ENCODE peak calls at places on chromosomes 1 and 21, in eight cellular contexts. H is OCI-LY7; E is effector memory CD4-positive, alpha-beta T cell; R is A549; V is CD8-positive, alpha-beta T cell; J is right cardiac atrium; Q is CD4-positive, alpha-beta T cell; K is tibial artery. W is an unnamed sample. For H3K9me3, the result is how much of the 10 kb centered on the place peaks cover.

GRCh38 chr1:202680586-202681352 is 29.5 kb downstream of the SYT2 start:
- DNase-seq in H (no peak), E (no peak), R (no peak), V (no peak), J (no peak), Q (no peak), K (peak), W (no peak)

GRCh38 chr1:165841582-165842362 is 14.4 kb downstream of the UCK2 start:
- DNase-seq in H (no peak), E (no peak), R (peak), V (no peak), J (no peak), Q (no peak), K (no peak), W (no peak)

GRCh38 chr1:40645110-40645680 is 20.3 kb downstream of the RIMS3 start:
- DNase-seq in H (no peak), E (no peak), R (no peak), V (no peak), J (no peak), Q (no peak), K (no peak), W (no peak)

GRCh38 chr1:48495911-48496310 is 23.9 kb upstream of the SPATA6 start:
- DNase-seq in H (no peak), E (no peak), R (no peak), V (no peak), J (no peak), Q (no peak), K (no peak), W (no peak)

GRCh38 chr1:41102208-41102607 is 80.7 kb upstream of the SLFNL1 start:
- DNase-seq in H (no peak), E (no peak), R (peak), V (no peak), J (peak), Q (no peak), K (peak), W (no peak)

GRCh38 chr1:54345116-54345515 is 61.1 kb downstream of the SSBP3 start:
- DNase-seq in H (no peak), E (no peak), R (no peak), V (no peak), J (no peak), Q (no peak), K (no peak), W (no peak)

GRCh38 chr21:46121286-46122221 is 23.6 kb downstream of the COL6A2 start:
- DNase-seq in H (no peak), E (no peak), R (no peak), V (no peak), J (peak), Q (peak), K (peak), W (peak)

GRCh38 chr1:94456736-94457135 is 38.5 kb downstream of the ABCD3 start:
- DNase-seq in H (no peak), E (no peak), R (no peak), V (no peak), J (no peak), Q (no peak), K (no peak), W (no peak)

GRCh38 chr21:27735699-27736098 is 768.8 kb upstream of the ADAMTS5 start:
- DNase-seq in H (no peak), E (no peak), R (no peak), V (no peak), J (no peak), Q (no peak), K (no peak), W (no peak)

GRCh38 chr1:57470028-57470427 is 46.2 kb upstream of the DAB1 start:
- DNase-seq in H (no peak), E (no peak), R (no peak), V (no peak), J (no peak), Q (no peak), K (no peak), W (no peak)

GRCh38 chr1:222424826-222425225 is 123.1 kb downstream of the HHIPL2 start:
- DNase-seq in H (no peak), E (no peak), R (no peak), V (no peak), J (no peak), Q (no peak), K (no peak), W (no peak)

GRCh38 chr1:9128520-9129371 is at the start of gene GPR157:
- DNase-seq in H (peak), E (peak), R (peak), V (peak), J (peak), Q (peak), K (peak), W (peak)

GRCh38 chr1:241639653-241640148 is 468 bp downstream of the CHML start:
- DNase-seq in H (peak), E (no peak), R (peak), V (peak), J (no peak), Q (peak), K (peak), W (peak)

GRCh38 chr1:156126701-156127534 is 12.4 kb downstream of the LMNA start:
- DNase-seq in H (peak), E (peak), R (peak), V (peak), J (peak), Q (peak), K (peak), W (peak)

GRCh38 chr1:35574655-35575400 is 1.7 kb downstream of the TFAP2E start:
- DNase-seq in H (no peak), E (no peak), R (no peak), V (no peak), J (no peak), Q (no peak), K (no peak), W (no peak)

GRCh38 chr1:46131093-46131492 is 1.3 kb downstream of the PIK3R3 start:
- DNase-seq in H (no peak), E (no peak), R (no peak), V (no peak), J (no peak), Q (no peak), K (no peak), W (no peak)

GRCh38 chr1:53535846-53536245 is 76.6 kb downstream of the DMRTB1 start:
- DNase-seq in H (no peak), E (no peak), R (no peak), V (no peak), J (no peak), Q (no peak), K (no peak), W (no peak)

GRCh38 chr1:83857108-83857507 is 141.8 kb downstream of the TTLL7 start:
- DNase-seq in H (peak), E (no peak), R (peak), V (no peak), J (no peak), Q (no peak), K (no peak), W (no peak)

DNA sequence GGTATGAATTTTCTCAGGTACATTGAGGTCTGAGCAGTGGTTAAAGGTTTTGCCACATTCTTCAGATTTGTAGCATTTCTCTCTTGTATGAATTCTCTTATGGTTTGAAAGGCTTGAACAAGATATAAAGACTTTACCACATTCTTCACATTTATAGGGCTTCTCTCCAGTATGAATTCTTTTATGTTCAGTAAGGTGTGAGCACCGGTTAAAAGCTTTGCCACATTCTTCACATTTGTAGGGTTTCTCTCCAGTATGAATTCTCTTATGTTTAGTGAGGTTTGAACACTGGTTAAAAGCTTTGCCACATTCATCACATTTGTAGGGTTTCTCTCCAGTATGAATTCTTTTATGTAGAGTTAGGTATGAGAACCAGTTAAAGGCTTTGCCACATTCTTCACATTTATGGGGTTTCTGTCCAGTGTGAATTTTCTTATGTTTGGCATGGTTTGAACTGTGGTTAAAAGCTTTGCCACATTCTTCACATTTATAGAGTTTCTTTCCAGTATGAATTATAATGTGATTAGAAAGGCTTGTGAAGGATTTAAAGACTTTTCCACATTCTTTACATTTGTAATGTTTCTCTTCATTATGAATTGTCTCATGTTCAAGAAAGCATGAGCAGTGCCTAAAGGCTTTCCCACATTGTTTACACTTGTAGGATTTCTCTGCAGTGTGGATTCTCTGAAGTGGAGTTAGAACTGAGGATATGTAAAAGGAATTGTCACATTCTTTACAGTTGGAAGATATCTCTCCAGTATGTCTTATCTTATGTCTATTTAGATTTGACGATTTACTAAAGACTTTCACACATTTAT is 18.4 kb upstream of the ZNF124 start:
- DNase-seq in H (no peak), E (no peak), R (no peak), V (no peak), J (no peak), Q (no peak), K (no peak), W (no peak)
- H3K9me3 ChIP-seq in H (under half), E (under half), R (half or more), V (under half), J (under half), Q (half or more), K (under half), W (under half)

GRCh38 chr1:87215592-87215991 is 113.1 kb upstream of the LMO4 start:
- DNase-seq in H (no peak), E (no peak), R (no peak), V (no peak), J (no peak), Q (no peak), K (no peak), W (no peak)

GRCh38 chr1:87213126-87213496 is 115.6 kb upstream of the LMO4 start:
- DNase-seq in H (no peak), E (no peak), R (no peak), V (no peak), J (peak), Q (no peak), K (no peak), W (no peak)

GRCh38 chr1:87208936-87209335 is 119.7 kb upstream of the LMO4 start:
- DNase-seq in H (no peak), E (no peak), R (no peak), V (no peak), J (no peak), Q (no peak), K (no peak), W (no peak)

GRCh38 chr1:87210151-87210550 is 118.5 kb upstream of the LMO4 start:
- DNase-seq in H (no peak), E (no peak), R (no peak), V (no peak), J (no peak), Q (no peak), K (no peak), W (no peak)

DNA sequence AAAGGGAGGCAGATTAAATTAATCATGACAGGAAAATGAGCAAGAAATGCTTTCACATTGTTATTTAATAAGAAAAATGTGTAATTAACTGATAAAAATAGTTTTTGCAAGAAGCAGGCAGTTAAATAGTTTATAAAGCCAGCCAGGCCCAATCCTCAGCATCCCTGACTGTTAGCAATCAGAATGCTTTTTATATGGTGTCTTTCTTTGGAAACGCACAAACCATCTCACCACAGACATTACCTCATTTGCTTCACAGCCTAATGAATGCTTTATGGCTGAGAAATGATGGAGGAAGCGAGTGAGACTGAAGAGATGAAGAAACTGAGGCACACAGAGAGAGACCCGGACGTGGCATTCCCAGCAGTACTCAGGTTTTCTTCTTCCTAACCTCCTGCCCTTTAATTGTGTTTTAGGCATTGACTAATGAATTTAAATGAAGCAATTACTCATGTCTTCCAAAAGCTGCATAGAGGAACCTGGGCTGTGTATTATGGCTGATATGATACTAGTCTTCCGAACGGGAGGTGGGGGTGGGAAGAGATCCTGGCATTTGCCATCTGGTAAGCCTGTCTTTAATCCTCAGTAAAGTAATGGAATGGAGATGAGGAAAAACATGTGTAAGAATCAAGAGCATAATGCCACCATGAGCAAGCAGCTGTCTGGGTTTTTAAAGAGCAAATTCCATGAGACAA is 116.1 kb upstream of the LMO4 start:
- DNase-seq in H (no peak), E (no peak), R (no peak), V (no peak), J (no peak), Q (no peak), K (no peak), W (no peak)
- H3K9me3 ChIP-seq in H (under half), E (under half), R (under half), V (under half), J (under half), Q (under half), K (under half), W (under half)

GRCh38 chr1:73162576-73162975 is 880.2 kb upstream of the NEGR1 start:
- DNase-seq in H (no peak), E (no peak), R (no peak), V (no peak), J (no peak), Q (no peak), K (no peak), W (no peak)
- H3K9me3 ChIP-seq in H (under half), E (under half), R (under half), V (under half), J (under half), Q (under half), K (under half), W (under half)

DNA sequence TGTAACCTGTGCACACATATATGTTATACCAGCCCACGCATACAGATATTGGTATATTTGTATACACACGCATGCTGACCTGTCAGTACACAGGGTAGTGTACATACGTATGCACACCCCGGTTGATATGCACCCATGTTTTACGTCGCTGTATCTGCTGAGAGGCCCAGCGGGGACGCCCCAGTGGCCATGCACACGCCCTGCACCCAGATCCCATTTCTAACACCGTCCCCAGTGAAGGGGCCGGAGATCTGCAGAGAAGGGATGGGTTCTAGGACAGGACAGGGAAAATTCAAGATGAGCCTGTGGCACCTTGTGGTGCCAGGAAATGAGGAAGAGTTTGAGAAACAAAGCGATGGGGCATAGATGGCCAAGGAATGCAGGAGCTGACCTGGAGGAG is 57.2 kb upstream of the TTC34 start:
- DNase-seq in H (no peak), E (no peak), R (no peak), V (no peak), J (peak), Q (no peak), K (no peak), W (no peak)
- H3K9me3 ChIP-seq in H (under half), E (under half), R (under half), V (under half), J (under half), Q (under half), K (under half), W (under half)

DNA sequence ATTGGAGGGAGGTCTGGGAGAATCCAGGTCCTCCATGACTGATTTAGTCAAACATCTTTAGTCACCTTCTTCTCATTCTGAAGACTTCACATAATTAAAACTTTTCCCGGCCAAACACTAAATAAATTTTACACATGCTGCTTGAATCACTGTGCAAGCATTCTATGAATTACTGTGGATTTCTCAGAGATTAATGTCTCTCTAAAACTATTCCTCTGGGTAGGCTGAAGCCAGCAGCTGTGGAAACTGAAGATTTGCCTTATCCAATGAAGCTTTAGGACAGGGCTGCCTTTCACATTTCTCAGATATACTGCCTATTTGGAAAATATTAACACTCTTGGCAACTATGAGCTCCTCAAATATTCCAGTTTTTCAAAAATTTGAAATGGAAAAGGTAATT is 61.7 kb downstream of the JMJD4 start:
- DNase-seq in H (no peak), E (no peak), R (no peak), V (no peak), J (no peak), Q (no peak), K (no peak), W (no peak)
- H3K9me3 ChIP-seq in H (under half), E (under half), R (half or more), V (under half), J (under half), Q (half or more), K (half or more), W (under half)

GRCh38 chr21:25097648-25098047 is 509.6 kb downstream of the MRPL39 start:
- DNase-seq in H (no peak), E (no peak), R (no peak), V (no peak), J (no peak), Q (no peak), K (no peak), W (no peak)

GRCh38 chr21:25092441-25093011 is 514.8 kb downstream of the MRPL39 start:
- DNase-seq in H (no peak), E (no peak), R (no peak), V (no peak), J (peak), Q (no peak), K (no peak), W (no peak)

DNA sequence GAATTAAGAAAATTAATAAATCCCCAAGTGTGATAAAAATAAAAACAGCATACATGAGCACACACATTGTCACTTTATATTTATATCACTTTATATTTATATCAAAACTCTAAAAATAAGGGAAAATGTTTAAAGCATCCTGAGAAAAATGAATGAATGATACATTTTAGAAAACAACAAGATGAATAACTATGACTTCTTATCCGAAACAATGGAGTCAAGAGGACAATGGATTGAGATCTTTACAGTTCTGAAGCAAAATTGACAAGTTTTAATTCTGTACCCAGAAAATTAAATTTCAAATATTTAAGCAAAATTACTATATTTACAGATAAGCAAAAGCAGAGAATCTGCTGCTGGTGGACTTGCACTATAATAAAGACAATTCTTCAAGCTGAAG is 512.6 kb downstream of the MRPL39 start:
- DNase-seq in H (no peak), E (no peak), R (no peak), V (no peak), J (no peak), Q (no peak), K (no peak), W (no peak)
- H3K9me3 ChIP-seq in H (under half), E (under half), R (under half), V (under half), J (under half), Q (under half), K (under half), W (under half)

GRCh38 chr1:2786329-2787162 is 14.9 kb downstream of the TTC34 start:
- DNase-seq in H (peak), E (peak), R (no peak), V (peak), J (peak), Q (peak), K (peak), W (peak)
- H3K9me3 ChIP-seq in H (under half), E (under half), R (under half), V (under half), J (under half), Q (under half), K (under half), W (under half)

W was measured in T-helper 17 cell.